ENCODE peak calls at places on chromosomes 4 and X, in eight cellular contexts. H, F, U, Y, B, C, D and M are unnamed samples.

GRCh38 chr4:111641813-111642579 is 503.3 kb upstream of the FAM241A start:
- DNase-seq in C (peak; percentile 49), H (peak; percentile 91), Y (peak; percentile 63), D (no peak), F (no peak), B (peak; percentile 52), U (peak; percentile 87), M (peak; percentile 79)

GRCh38 chr4:184479516-184479950 is 5.2 kb upstream of the IRF2 start:
- DNase-seq in F (no peak), Y (no peak), U (no peak), B (no peak), H (no peak), D (no peak), C (no peak), M (no peak)

GRCh38 chr4:14478504-14478903 is 523.8 kb upstream of the CPEB2 start:
- DNase-seq in D (no peak), C (no peak), U (no peak), H (no peak), F (no peak), B (no peak), Y (no peak), M (no peak)

GRCh38 chr4:145525291-145525740 is 43.7 kb downstream of the SMAD1 start:
- DNase-seq in Y (no peak), D (no peak), B (no peak), U (no peak), F (no peak), C (no peak), H (peak; percentile 16), M (no peak)

GRCh38 chr4:76449362-76449767 is 14.3 kb downstream of the SHROOM3 start:
- DNase-seq in C (no peak), Y (no peak), F (no peak), B (no peak), U (peak; percentile 38), H (no peak), D (no peak), M (no peak)

GRCh38 chr4:120399846-120400245 is 333.2 kb upstream of the MAD2L1 start:
- DNase-seq in B (no peak), F (no peak), Y (no peak), H (no peak), U (no peak), D (no peak), C (no peak), M (no peak)

GRCh38 chr4:121182296-121182695 is 18.2 kb upstream of the TNIP3 start:
- DNase-seq in C (no peak), F (no peak), D (no peak), H (no peak), Y (no peak), B (no peak), U (peak; percentile 38), M (no peak)

GRCh38 chr4:36244257-36245084 is at the start of gene ARAP2:
- DNase-seq in U (peak; percentile 78), F (peak; percentile 91), H (peak; percentile 80), Y (no peak), D (no peak), B (peak; percentile 67), C (peak; percentile 80), M (peak; percentile 79)

GRCh38 chr4:76594152-76594551 is 159.1 kb downstream of the SHROOM3 start:
- DNase-seq in C (no peak), D (no peak), B (peak; percentile 52), H (no peak), U (no peak), F (no peak), Y (no peak), M (peak; percentile 51)

GRCh38 chrX:40628506-40628905 is 5.3 kb downstream of the MPC1L start:
- DNase-seq in U (no peak), Y (no peak), F (no peak), D (no peak), H (no peak), C (no peak), B (no peak), M (no peak)

GRCh38 chr4:138039010-138039409 is 203.1 kb downstream of the SLC7A11 start:
- DNase-seq in C (no peak), B (no peak), F (no peak), H (no peak), U (peak; percentile 65), Y (no peak), D (no peak), M (no peak)

DNA sequence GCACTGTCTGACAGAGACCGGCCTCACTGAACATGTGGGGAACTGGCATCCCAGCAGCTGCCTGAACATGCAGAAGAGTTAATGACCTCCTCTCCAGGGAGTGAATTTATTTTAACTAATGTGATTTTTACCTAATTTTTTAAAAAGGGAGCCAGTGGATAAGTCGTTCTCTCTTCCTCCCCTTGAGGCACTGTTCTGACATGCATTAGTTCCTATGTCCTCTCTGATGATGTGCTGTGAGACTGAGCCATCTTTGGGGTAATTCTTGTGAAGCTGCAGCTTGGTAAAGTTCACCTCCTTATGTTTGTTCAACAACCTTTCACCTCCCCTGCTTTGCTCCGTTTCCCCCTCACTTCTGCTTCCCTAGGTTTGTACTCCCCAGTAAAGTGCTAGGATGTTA is 139.7 kb downstream of the COL25A1 start:
- DNase-seq in U (no peak), C (no peak), Y (no peak), B (no peak), D (no peak), H (no peak), F (no peak), M (no peak)
- TF ChIP-seq CTCF in U (no peak), C (no peak), Y (no peak), B (no peak), D (no peak), H (peak; percentile 22), F (no peak), M (no peak)

DNA sequence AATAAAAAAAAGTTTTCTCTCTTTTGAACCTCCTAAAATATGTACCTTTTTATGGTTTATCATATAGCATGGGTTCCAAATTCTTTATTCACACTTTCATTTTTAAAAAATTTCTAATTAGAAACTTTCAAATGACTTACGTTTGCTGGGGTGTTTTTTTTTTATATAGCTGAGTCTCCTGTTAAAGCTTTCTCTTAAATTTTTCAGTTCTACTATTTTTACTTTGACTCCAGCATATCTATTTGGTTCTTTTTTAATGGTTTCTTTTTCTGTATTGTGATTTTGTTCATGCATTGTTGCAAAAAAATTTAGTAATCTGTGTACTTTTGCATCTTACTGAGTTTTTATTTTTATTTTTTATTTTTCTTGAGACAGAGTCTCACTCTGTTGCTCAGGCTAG is 22.3 kb downstream of the ZNF718 start:
- DNase-seq in F (no peak), U (no peak), B (no peak), D (no peak), C (no peak), H (no peak), Y (no peak), M (no peak)
- H3K36me3 ChIP-seq in F (no peaks in the 10 kb centered on the region), U (peaks cover 5% of the 10 kb centered on the region), B (no peaks in the 10 kb centered on the region), D (peaks cover 34% of the 10 kb centered on the region), C (peaks cover 3% of the 10 kb centered on the region), H (peaks cover 71% of the 10 kb centered on the region), Y (peaks cover 2% of the 10 kb centered on the region), M (no peaks in the 10 kb centered on the region)

DNA sequence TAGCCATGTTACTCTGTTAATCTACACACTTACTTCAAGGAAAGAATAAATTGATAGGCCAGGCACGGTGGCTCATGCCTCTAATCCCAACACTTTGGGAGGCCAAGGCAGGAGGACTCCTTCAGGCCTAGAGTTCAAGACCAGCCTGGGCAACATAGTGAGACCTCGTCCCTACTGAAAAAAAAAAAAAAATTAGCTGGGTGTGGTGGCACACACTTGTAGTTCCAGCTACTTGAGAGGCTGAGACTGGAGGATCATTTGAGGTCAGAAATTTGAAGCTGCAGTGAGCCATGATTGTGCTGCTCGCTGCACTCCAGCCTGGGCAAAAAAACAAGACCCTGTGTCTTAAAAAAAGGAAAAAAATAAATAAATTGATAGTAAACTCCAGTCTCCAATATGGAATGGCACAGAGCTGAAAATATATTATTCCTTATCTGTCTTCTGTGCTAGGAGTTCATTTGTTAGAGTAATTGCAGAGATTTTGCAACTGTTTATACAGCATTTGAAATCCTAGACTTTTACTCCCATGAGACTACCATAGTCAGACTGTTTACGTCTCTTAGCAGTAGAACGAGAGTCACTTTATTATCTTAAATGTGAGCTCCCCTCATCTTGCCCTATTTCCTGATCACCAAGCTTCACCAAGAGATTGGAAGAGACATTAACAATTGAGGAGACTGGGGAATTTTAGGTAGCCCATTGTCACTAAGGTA is 18.8 kb upstream of the TMEM131L start:
- DNase-seq in H (no peak), F (no peak), U (no peak), D (no peak), Y (no peak), C (no peak), B (no peak), M (no peak)
- H3K4me3 ChIP-seq in H (no peak overlapping the region), F (no peak overlapping the region), U (no peak overlapping the region), D (no peak overlapping the region), Y (no peak overlapping the region), C (no peak overlapping the region), B (no peak overlapping the region), M (no peak overlapping the region)

GRCh38 chrX:134753185-134754008 is 95.1 kb upstream of the PLAC1 start:
- DNase-seq in U (peak; percentile 30), Y (peak; percentile 42), C (no peak), D (no peak), H (no peak), F (no peak), B (no peak), M (peak; percentile 9)
- TF ChIP-seq CTCF in U (no peak), Y (peak; percentile 52), C (no peak), D (no peak), H (no peak), F (no peak), B (no peak), M (no peak)

GRCh38 chr4:8459867-8460453 is 19.4 kb downstream of the TRMT44 start:
- DNase-seq in H (no peak), F (no peak), U (no peak), Y (no peak), B (peak; percentile 64), C (no peak), D (no peak), M (peak; percentile 86)
- H3K36me3 ChIP-seq in H (no peaks in the 10 kb centered on the region), F (peaks cover 90% of the 10 kb centered on the region), U (peaks cover 10% of the 10 kb centered on the region), Y (no peaks in the 10 kb centered on the region), B (no peaks in the 10 kb centered on the region), C (peaks cover 29% of the 10 kb centered on the region), D (peaks cover 71% of the 10 kb centered on the region), M (peaks cover 4% of the 10 kb centered on the region)

GRCh38 chrX:119406739-119407138 is 7.6 kb downstream of the SLC25A43 start:
- DNase-seq in F (no peak), U (peak; percentile 24), B (no peak), D (no peak), H (no peak), C (no peak), Y (no peak), M (no peak)

GRCh38 chrX:119410027-119410819 is 11.1 kb downstream of the SLC25A43 start:
- DNase-seq in C (peak; percentile 60), Y (no peak), H (no peak), D (peak; percentile 79), U (peak; percentile 64), F (peak; percentile 79), B (peak; percentile 80), M (peak; percentile 83)

GRCh38 chrX:119410854-119411253 is 11.7 kb downstream of the SLC25A43 start:
- DNase-seq in D (no peak), H (no peak), B (no peak), C (no peak), F (no peak), U (no peak), Y (no peak), M (no peak)

GRCh38 chrX:119407681-119408080 is 8.5 kb downstream of the SLC25A43 start:
- DNase-seq in U (peak; percentile 56), F (no peak), D (no peak), Y (no peak), H (no peak), B (no peak), C (no peak), M (no peak)

GRCh38 chrX:119411959-119412358 is 12.8 kb downstream of the SLC25A43 start:
- DNase-seq in H (no peak), D (no peak), C (no peak), Y (no peak), U (peak; percentile 33), B (no peak), F (peak; percentile 62), M (peak; percentile 61)
- H3K4me3 ChIP-seq in H (no peak overlapping the region), D (no peak overlapping the region), C (no peak overlapping the region), Y (no peak overlapping the region), U (no peak overlapping the region), B (no peak overlapping the region), F (no peak overlapping the region), M (no peak overlapping the region)